ENCODE peak calls at places on chromosomes 1 and 21, in four cellular contexts. One of them, this sample, is unnamed.

GRCh38 chr1:216119600-216119999 is 303.6 kb downstream of the USH2A start:
- DNase-seq in NCI-H1436: no peak
- DNase-seq in lung microvascular endothelial cell: peak; percentile 27
- DNase-seq in substantia nigra: no peak
- DNase-seq in this sample: no peak

GRCh38 chr1:25068316-25068715 is 138.2 kb upstream of the RUNX3 start:
- DNase-seq in NCI-H1436: no peak
- DNase-seq in lung microvascular endothelial cell: no peak
- DNase-seq in substantia nigra: no peak
- DNase-seq in this sample: no peak

GRCh38 chr1:183871142-183871541 is 66.2 kb downstream of the RGL1 start:
- DNase-seq in NCI-H1436: no peak
- DNase-seq in lung microvascular endothelial cell: peak; percentile 80
- DNase-seq in substantia nigra: no peak
- DNase-seq in this sample: no peak

GRCh38 chr1:3004285-3005205 is 16.7 kb upstream of the ACTRT2 start:
- DNase-seq in NCI-H1436: no peak
- DNase-seq in lung microvascular endothelial cell: no peak
- DNase-seq in substantia nigra: no peak
- DNase-seq in this sample: no peak

GRCh38 chr1:244104309-244105060 is 53.4 kb downstream of the ZBTB18 start:
- DNase-seq in NCI-H1436: no peak
- DNase-seq in lung microvascular endothelial cell: no peak
- DNase-seq in substantia nigra: no peak
- DNase-seq in this sample: no peak

GRCh38 chr1:208203127-208203847 is 40.9 kb downstream of the PLXNA2 start:
- DNase-seq in NCI-H1436: peak; percentile 89
- DNase-seq in lung microvascular endothelial cell: peak; percentile 82
- DNase-seq in substantia nigra: no peak
- DNase-seq in this sample: peak; percentile 45

GRCh38 chr1:32538887-32539583 is at the start of gene ZBTB8A:
- DNase-seq in NCI-H1436: peak; percentile 49
- DNase-seq in lung microvascular endothelial cell: peak; percentile 63
- DNase-seq in substantia nigra: no peak
- DNase-seq in this sample: no peak

GRCh38 chr1:162192323-162192678 is 122.8 kb downstream of the NOS1AP start:
- DNase-seq in NCI-H1436: no peak
- DNase-seq in lung microvascular endothelial cell: no peak
- DNase-seq in substantia nigra: no peak
- DNase-seq in this sample: no peak

GRCh38 chr21:33682992-33683627 is 40.8 kb downstream of the ITSN1 start:
- DNase-seq in NCI-H1436: no peak
- DNase-seq in lung microvascular endothelial cell: no peak
- DNase-seq in substantia nigra: no peak
- DNase-seq in this sample: no peak

GRCh38 chr1:159421821-159422220 is 10.2 kb upstream of the OR10J4 start:
- DNase-seq in NCI-H1436: no peak
- DNase-seq in lung microvascular endothelial cell: no peak
- DNase-seq in substantia nigra: no peak
- DNase-seq in this sample: no peak

GRCh38 chr1:1678581-1679380 is 13.8 kb downstream of the SLC35E2B start:
- DNase-seq in NCI-H1436: no peak
- DNase-seq in lung microvascular endothelial cell: peak; percentile 50
- DNase-seq in substantia nigra: no peak
- DNase-seq in this sample: no peak

GRCh38 chr1:183029591-183030000 is 6.4 kb downstream of the LAMC1 start:
- DNase-seq in NCI-H1436: no peak
- DNase-seq in lung microvascular endothelial cell: peak; percentile 39
- DNase-seq in substantia nigra: no peak
- DNase-seq in this sample: no peak

GRCh38 chr1:7208647-7209180 is 423.5 kb downstream of the CAMTA1 start:
- DNase-seq in NCI-H1436: no peak
- DNase-seq in lung microvascular endothelial cell: no peak
- DNase-seq in substantia nigra: no peak
- DNase-seq in this sample: no peak

GRCh38 chr1:197619008-197619640 is 156.2 kb downstream of the DENND1B start:
- DNase-seq in NCI-H1436: peak; percentile 76
- DNase-seq in lung microvascular endothelial cell: peak; percentile 26
- DNase-seq in substantia nigra: no peak
- DNase-seq in this sample: no peak

GRCh38 chr21:46024983-46025860 is 43.7 kb downstream of the COL6A1 start:
- DNase-seq in NCI-H1436: no peak
- DNase-seq in lung microvascular endothelial cell: no peak
- DNase-seq in substantia nigra: no peak
- DNase-seq in this sample: no peak

GRCh38 chr1:228293816-228294500 is 86.1 kb downstream of the OBSCN start:
- DNase-seq in NCI-H1436: no peak
- DNase-seq in lung microvascular endothelial cell: no peak
- DNase-seq in substantia nigra: no peak
- DNase-seq in this sample: no peak